ENCODE peak calls at places on chromosomes 7 and 10, in five cellular contexts. M is keratinocyte, G is choroid plexus epithelial cell, N is A549, P is WERI-Rb-1. B is an unnamed sample.

GRCh38 chr10:77348082-77348481 is 289.5 kb downstream of the KCNMA1 start:
- DNase-seq in M (no peak), G (peak; percentile 24), N (no peak), P (no peak), B (no peak)

GRCh38 chr10:121608669-121609190 is 10.5 kb upstream of the FGFR2 start:
- DNase-seq in M (no peak), G (no peak), N (peak; percentile 34), P (peak; percentile 65), B (no peak)

GRCh38 chr10:76874151-76874550 is 763.5 kb downstream of the KCNMA1 start:
- DNase-seq in M (no peak), G (peak; percentile 3), N (no peak), P (no peak), B (no peak)

GRCh38 chr7:12211054-12212050 is at the start of gene TMEM106B:
- DNase-seq in M (peak; percentile 63), G (peak; percentile 95), N (peak; percentile 97), P (peak; percentile 96), B (peak; percentile 62)

GRCh38 chr7:33185786-33186185 is 56.4 kb downstream of the BBS9 start:
- DNase-seq in M (no peak), G (peak; percentile 80), N (peak; percentile 62), P (no peak), B (no peak)

GRCh38 chr10:22682237-22683192 is 31.9 kb downstream of the PIP4K2A start:
- DNase-seq in M (peak; percentile 57), G (peak; percentile 77), N (peak; percentile 53), P (no peak), B (no peak)

GRCh38 chr10:73827346-73828089 is 16.1 kb upstream of the NDST2 start:
- DNase-seq in M (peak; percentile 33), G (no peak), N (no peak), P (no peak), B (peak; percentile 39)

GRCh38 chr7:128259131-128260056 is 18.3 kb downstream of the LEP start:
- DNase-seq in M (no peak), G (no peak), N (no peak), P (peak; percentile 76), B (no peak)

GRCh38 chr10:95445223-95445836 is 115.8 kb downstream of the SORBS1 start:
- DNase-seq in M (no peak), G (peak; percentile 50), N (peak; percentile 42), P (no peak), B (peak; percentile 75)

GRCh38 chr10:88038268-88038667 is 174.8 kb downstream of the PTEN start:
- DNase-seq in M (no peak), G (peak; percentile 97), N (peak; percentile 5), P (no peak), B (no peak)

GRCh38 chr10:79292026-79292425 is 55.2 kb upstream of the PPIF start:
- DNase-seq in M (no peak), G (no peak), N (no peak), P (no peak), B (no peak)

GRCh38 chr7:24476227-24476626 is 97.0 kb upstream of the PALS2 start:
- DNase-seq in M (no peak), G (no peak), N (no peak), P (no peak), B (no peak)

GRCh38 chr10:91579351-91579985 is 53.4 kb downstream of the PPP1R3C start:
- DNase-seq in M (no peak), G (no peak), N (no peak), P (no peak), B (no peak)

GRCh38 chr7:78018541-78019456 is 220.2 kb downstream of the PHTF2 start:
- DNase-seq in M (no peak), G (peak; percentile 35), N (peak; percentile 27), P (peak; percentile 18), B (peak; percentile 29)

GRCh38 chr10:110401401-110402076 is 96.2 kb upstream of the DUSP5 start:
- DNase-seq in M (no peak), G (no peak), N (no peak), P (no peak), B (no peak)

GRCh38 chr7:118259115-118259514 is 34.6 kb downstream of the ANKRD7 start:
- DNase-seq in M (no peak), G (peak; percentile 22), N (no peak), P (no peak), B (no peak)

GRCh38 chr10:14605231-14605925 is 169.3 kb downstream of the FAM107B start:
- DNase-seq in M (peak; percentile 42), G (peak; percentile 65), N (peak; percentile 75), P (no peak), B (peak; percentile 92)

GRCh38 chr10:132869621-132870020 is 72.7 kb downstream of the CFAP46 start:
- DNase-seq in M (no peak), G (no peak), N (no peak), P (no peak), B (no peak)

GRCh38 chr7:191105-192034 is 1.0 kb upstream of the FAM20C start:
- DNase-seq in M (peak; percentile 7), G (peak; percentile 95), N (peak; percentile 52), P (peak; percentile 77), B (no peak)

GRCh38 chr10:18737236-18737635 is 78.0 kb downstream of the ARL5B start:
- DNase-seq in M (no peak), G (peak; percentile 37), N (no peak), P (no peak), B (no peak)

GRCh38 chr10:8444630-8445029 is 390.1 kb downstream of the GATA3 start:
- DNase-seq in M (no peak), G (no peak), N (no peak), P (no peak), B (no peak)

GRCh38 chr7:99422091-99422624 is 13.4 kb downstream of the BUD31 start:
- DNase-seq in M (no peak), G (no peak), N (no peak), P (no peak), B (no peak)

GRCh38 chr7:98681951-98682350 is 64.9 kb downstream of the NPTX2 start:
- DNase-seq in M (no peak), G (no peak), N (no peak), P (no peak), B (no peak)

GRCh38 chr7:19692111-19692828 is 16.6 kb downstream of the POLR1F start:
- DNase-seq in M (no peak), G (no peak), N (no peak), P (no peak), B (no peak)

GRCh38 chr10:5951167-5951711 is 26.1 kb downstream of the IL15RA start:
- DNase-seq in M (peak; percentile 66), G (no peak), N (no peak), P (no peak), B (no peak)

GRCh38 chr10:58796242-58796641 is 283.6 kb downstream of the BICC1 start:
- DNase-seq in M (no peak), G (no peak), N (no peak), P (no peak), B (no peak)

GRCh38 chr7:2444476-2444875 is 31.7 kb downstream of the GRIFIN start:
- DNase-seq in M (no peak), G (peak; percentile 81), N (no peak), P (no peak), B (no peak)

GRCh38 chr10:29849886-29850285 is 209.5 kb downstream of the JCAD start:
- DNase-seq in M (no peak), G (peak; percentile 38), N (no peak), P (no peak), B (no peak)

GRCh38 chr10:5960070-5960972 is 17.0 kb downstream of the IL15RA start:
- DNase-seq in M (no peak), G (no peak), N (no peak), P (no peak), B (no peak)

GRCh38 chr10:85851300-85851699 is 515.3 kb downstream of the GRID1 start:
- DNase-seq in M (no peak), G (peak; percentile 1), N (peak; percentile 9), P (no peak), B (no peak)

GRCh38 chr7:155674556-155674955 is 30.1 kb downstream of the RBM33 start:
- DNase-seq in M (no peak), G (peak; percentile 53), N (no peak), P (no peak), B (no peak)
- H3K4me3 ChIP-seq in M (no peak overlapping the region), G (no peak overlapping the region), N (no peak overlapping the region), P (no peak overlapping the region), B (no peak overlapping the region)

DNA sequence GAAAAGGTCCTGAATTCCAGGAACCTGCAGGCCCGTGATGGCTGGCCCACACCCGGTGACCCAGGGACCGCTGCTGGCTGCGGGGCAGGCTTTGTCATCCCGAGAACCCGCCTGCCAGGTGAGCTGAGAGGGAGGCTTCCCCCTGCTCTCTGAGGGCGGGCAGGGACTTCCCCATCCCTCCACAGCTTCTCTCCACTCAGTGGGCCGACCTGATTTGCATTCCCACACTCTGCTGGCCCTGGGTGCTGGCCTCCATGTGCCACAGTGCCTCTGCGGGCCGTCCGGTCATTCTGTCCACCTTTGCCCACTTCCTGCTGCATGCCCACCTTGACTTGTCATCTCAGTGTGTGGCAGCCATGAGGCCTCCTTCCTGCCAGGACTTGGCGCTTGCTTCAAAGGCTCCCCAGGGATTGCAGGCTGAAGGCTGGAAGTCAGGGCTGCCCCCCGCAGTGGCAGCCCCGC is 35.3 kb downstream of the PALD1 start:
- DNase-seq in M (no peak), G (peak; percentile 25), N (no peak), P (no peak), B (no peak)
- H3K4me3 ChIP-seq in M (no peak overlapping the region), G (no peak overlapping the region), N (no peak overlapping the region), P (no peak overlapping the region), B (no peak overlapping the region)

GRCh38 chr7:44977304-44977858 is 1.4 kb downstream of the MYO1G start:
- DNase-seq in M (no peak), G (no peak), N (no peak), P (no peak), B (no peak)

GRCh38 chr7:44976746-44977196 is 2.0 kb downstream of the MYO1G start:
- DNase-seq in M (no peak), G (no peak), N (no peak), P (no peak), B (no peak)

GRCh38 chr7:44975331-44976039 is 3.3 kb downstream of the MYO1G start:
- DNase-seq in M (no peak), G (no peak), N (no peak), P (no peak), B (no peak)

GRCh38 chr7:44974549-44974948 is 4.3 kb downstream of the MYO1G start:
- DNase-seq in M (no peak), G (no peak), N (no peak), P (no peak), B (no peak)

GRCh38 chr7:44976040-44976745 is 2.6 kb downstream of the MYO1G start:
- DNase-seq in M (no peak), G (no peak), N (no peak), P (no peak), B (no peak)
- H3K4me3 ChIP-seq in M (no peak overlapping the region), G (no peak overlapping the region), N (no peak overlapping the region), P (no peak overlapping the region), B (no peak overlapping the region)

DNA sequence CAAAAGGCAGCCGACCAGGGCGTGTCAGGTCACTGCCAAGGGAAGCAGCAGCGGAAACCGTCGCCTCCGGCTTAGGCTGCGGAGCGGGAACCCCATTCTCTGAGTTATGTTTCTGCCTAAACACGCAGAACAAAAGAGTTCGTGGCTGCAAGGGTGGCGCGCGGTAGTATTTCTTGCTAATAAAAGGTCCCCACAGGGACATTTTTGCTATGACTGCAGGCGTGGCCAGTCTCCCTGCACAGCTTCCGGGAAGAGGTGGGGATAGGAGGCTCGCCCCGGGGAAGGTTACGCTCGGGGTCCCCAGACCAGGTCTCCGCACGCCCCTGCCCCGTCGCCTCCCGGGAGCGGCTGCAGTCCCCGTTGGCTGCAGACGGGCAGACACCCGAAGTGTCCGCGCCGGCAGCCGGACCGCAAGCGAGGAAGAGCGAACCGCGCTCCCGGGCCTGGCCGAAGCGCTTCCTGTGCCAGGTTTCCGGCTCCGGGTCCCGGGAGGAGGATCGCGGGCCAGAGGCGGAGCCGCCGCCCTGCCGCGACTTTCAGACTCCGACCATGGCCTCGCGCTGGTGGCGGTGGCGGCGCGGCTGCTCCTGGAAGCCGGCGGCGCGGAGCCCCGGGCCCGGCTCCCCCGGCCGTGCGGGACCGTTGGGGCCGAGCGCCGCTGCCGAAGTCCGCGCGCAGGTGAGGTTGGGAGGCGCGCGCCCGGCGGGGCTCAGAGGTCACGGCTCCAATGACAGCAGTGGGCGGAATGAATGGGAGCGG is at the start of gene PDSS1:
- DNase-seq in M (no peak), G (peak; percentile 68), N (peak; percentile 69), P (peak; percentile 49), B (no peak)
- H3K4me3 ChIP-seq in M (peak within 1 kb of the TSS; percentile 95), G (peak within 1 kb of the TSS; percentile 96), N (peak within 1 kb of the TSS; percentile 88), P (peak within 1 kb of the TSS; percentile 84), B (peak within 1 kb of the TSS; percentile 80)

B was measured in epithelial cell of proximal tubule.